ENCODE peak calls at places on chromosomes 4 and X, in nine cellular contexts. S, T, V, K, Z, H, M, Y and N are unnamed samples.

GRCh38 chr4:84968936-84969335 is 2.4 kb upstream of the WDFY3 start:
- DNase-seq in Z (no peak), K (no peak), Y (no peak), V (no peak), H (no peak), T (no peak), M (no peak), S (no peak), N (no peak)

GRCh38 chrX:67726028-67726427 is 182.2 kb downstream of the AR start:
- DNase-seq in M (no peak), H (no peak), Z (no peak), K (no peak), S (no peak), T (no peak), V (no peak), Y (no peak), N (no peak)

GRCh38 chr4:906311-907102 is 25.6 kb downstream of the GAK start:
- DNase-seq in K (no peak), V (no peak), T (no peak), M (no peak), Y (no peak), H (no peak), S (no peak), Z (no peak), N (peak; percentile 11)

GRCh38 chr4:184448828-184449227 is 25.5 kb downstream of the IRF2 start:
- DNase-seq in S (peak; percentile 26), V (peak; percentile 48), Z (no peak), Y (peak; percentile 69), T (no peak), K (no peak), M (peak; percentile 16), H (peak; percentile 89), N (peak; percentile 60)

GRCh38 chr4:16583764-16584163 is 314.7 kb downstream of the LDB2 start:
- DNase-seq in K (no peak), H (no peak), Y (no peak), S (no peak), M (no peak), V (no peak), T (no peak), Z (no peak), N (no peak)

GRCh38 chr4:25020240-25020639 is 10.5 kb downstream of the LGI2 start:
- DNase-seq in Z (no peak), Y (no peak), M (no peak), K (no peak), S (no peak), T (no peak), H (peak; percentile 30), V (no peak), N (no peak)

GRCh38 chr4:8200302-8200975 is 1.3 kb downstream of the SH3TC1 start:
- DNase-seq in S (peak; percentile 58), H (peak; percentile 86), Z (no peak), V (peak; percentile 69), M (no peak), K (no peak), Y (peak; percentile 88), T (peak; percentile 13), N (peak; percentile 85)

GRCh38 chrX:64642482-64642881 is 247.2 kb upstream of the MTMR8 start:
- DNase-seq in S (peak; percentile 7), K (no peak), Y (no peak), T (no peak), V (no peak), M (no peak), H (no peak), Z (no peak), N (no peak)

GRCh38 chr4:128571747-128572146 is 237.8 kb upstream of the JADE1 start:
- DNase-seq in M (no peak), K (no peak), Z (no peak), V (no peak), H (peak; percentile 94), Y (no peak), T (no peak), S (no peak), N (no peak)

GRCh38 chr4:147039991-147040575 is 94.4 kb upstream of the TTC29 start:
- DNase-seq in Z (no peak), T (no peak), H (no peak), V (no peak), M (no peak), Y (no peak), S (no peak), K (no peak), N (no peak)

GRCh38 chr4:168071304-168071703 is 21.0 kb upstream of the ANXA10 start:
- DNase-seq in Z (no peak), S (no peak), Y (no peak), V (no peak), K (no peak), H (no peak), T (no peak), M (no peak), N (no peak)

GRCh38 chrX:23334871-23335599 is 386 bp downstream of the PTCHD1 start:
- DNase-seq in M (no peak), V (peak; percentile 11), T (no peak), Z (no peak), Y (no peak), H (no peak), K (no peak), S (no peak), N (no peak)

GRCh38 chr4:142407569-142407968 is 438.5 kb downstream of the INPP4B start:
- DNase-seq in K (no peak), H (peak; percentile 46), Y (no peak), Z (no peak), M (no peak), T (no peak), V (no peak), S (no peak), N (no peak)

GRCh38 chrX:130829526-130830515 is 73.2 kb downstream of the ENOX2 start:
- DNase-seq in H (peak; percentile 7), S (no peak), Z (no peak), T (no peak), K (no peak), M (no peak), V (no peak), Y (no peak), N (no peak)

GRCh38 chrX:31209005-31209612 is 137.3 kb upstream of the FTHL17 start:
- DNase-seq in S (no peak), M (no peak), K (no peak), V (no peak), Z (no peak), T (no peak), H (peak; percentile 90), Y (no peak), N (no peak)

GRCh38 chrX:100449696-100450606 is 39.9 kb upstream of the PCDH19 start:
- DNase-seq in Z (no peak), Y (peak; percentile 36), V (peak; percentile 9), K (no peak), T (no peak), H (no peak), M (no peak), S (no peak), N (peak; percentile 32)

GRCh38 chr4:42412251-42412650 is 15.0 kb downstream of the SHISA3 start:
- DNase-seq in M (no peak), Y (no peak), S (no peak), K (no peak), V (no peak), T (no peak), Z (no peak), H (peak; percentile 62), N (no peak)

GRCh38 chr4:184934961-184935360 is 83.3 kb upstream of the HELT start:
- DNase-seq in T (no peak), M (no peak), V (no peak), H (no peak), S (no peak), Y (no peak), Z (no peak), K (no peak), N (no peak)

GRCh38 chrX:32525234-32525633 is 686.1 kb downstream of the DMD start:
- DNase-seq in V (no peak), M (no peak), T (no peak), H (no peak), K (no peak), S (no peak), Z (no peak), Y (no peak), N (no peak)

GRCh38 chrX:31499120-31499519 is 427.3 kb upstream of the FTHL17 start:
- DNase-seq in M (no peak), S (no peak), H (peak; percentile 39), K (no peak), Z (no peak), V (no peak), T (no peak), Y (no peak), N (no peak)